ENCODE peak calls at places on chromosomes 13 and 19, in nine cellular contexts. G is AG09319; Y is NCI-H2081; R is kidney tubule cell; M is T47D; A is activated naive CD4-positive, alpha-beta T cell; N is activated CD4-positive, alpha-beta memory T cell treated with anti-CD3 and anti-CD28 coated beads, Interleukin-2, amount 10 ng/mL, durations not matched to agents 7 days and 5 days; I is stimulated activated CD4-positive, alpha-beta T cell treated with anti-CD3 and anti-CD28 coated beads, Interleukin-4, amount 100 ng/mL, for 1 hour; Q is mucosa of gallbladder. U is an unnamed sample.

GRCh38 chr13:51704399-51705306 is 99.3 kb downstream of the DHRS12 start:
- DNase-seq in G (no peak), Y (no peak), R (no peak), M (no peak), A (no peak), N (no peak), I (no peak), Q (no peak), U (no peak)

GRCh38 chr19:4232614-4233281 is 3.4 kb downstream of the EBI3 start:
- DNase-seq in G (no peak), Y (no peak), R (no peak), M (no peak), A (no peak), N (no peak), I (no peak), Q (no peak), U (no peak)

GRCh38 chr13:98200211-98200878 is 23.3 kb upstream of the RNF113B start:
- DNase-seq in G (no peak), Y (no peak), R (no peak), M (no peak), A (no peak), N (no peak), I (no peak), Q (no peak), U (no peak)

GRCh38 chr13:70098669-70099068 is 9.0 kb upstream of the ATXN8OS start:
- DNase-seq in G (no peak), Y (peak), R (peak), M (peak), A (no peak), N (no peak), I (no peak), Q (no peak), U (no peak)

GRCh38 chr19:919157-920050 is 2.3 kb downstream of the KISS1R start:
- DNase-seq in G (no peak), Y (peak), R (peak), M (peak), A (no peak), N (peak), I (peak), Q (no peak), U (no peak)

GRCh38 chr19:35712529-35712909 is 5.3 kb upstream of the KMT2B start:
- DNase-seq in G (no peak), Y (no peak), R (no peak), M (no peak), A (no peak), N (peak), I (peak), Q (no peak), U (no peak)

GRCh38 chr13:75236774-75237173 is 245.2 kb downstream of the TBC1D4 start:
- DNase-seq in G (no peak), Y (no peak), R (no peak), M (no peak), A (no peak), N (no peak), I (no peak), Q (no peak), U (no peak)

GRCh38 chr13:24275041-24275440 is 34.3 kb upstream of the C1QTNF9 start:
- DNase-seq in G (no peak), Y (no peak), R (no peak), M (no peak), A (no peak), N (no peak), I (no peak), Q (no peak), U (no peak)

GRCh38 chr13:112444001-112444311 is 67.8 kb downstream of the SPACA7 start:
- DNase-seq in G (peak), Y (peak), R (peak), M (peak), A (no peak), N (peak), I (peak), Q (peak), U (peak)

GRCh38 chr19:55778331-55778730 is 9.4 kb downstream of the RFPL4AL1 start:
- DNase-seq in G (no peak), Y (no peak), R (no peak), M (no peak), A (no peak), N (no peak), I (no peak), Q (no peak), U (no peak)

GRCh38 chr13:41154042-41154441 is 21.4 kb upstream of the KBTBD6 start:
- DNase-seq in G (no peak), Y (no peak), R (no peak), M (no peak), A (no peak), N (no peak), I (no peak), Q (no peak), U (no peak)

GRCh38 chr13:25945596-25945995 is 106.2 kb downstream of the SHISA2 start:
- DNase-seq in G (no peak), Y (no peak), R (peak), M (no peak), A (no peak), N (no peak), I (no peak), Q (no peak), U (no peak)

GRCh38 chr19:2650515-2650914 is 52.0 kb downstream of the GNG7 start:
- DNase-seq in G (no peak), Y (no peak), R (no peak), M (no peak), A (no peak), N (no peak), I (no peak), Q (no peak), U (no peak)

GRCh38 chr19:16015805-16016173 is 60.5 kb upstream of the TPM4 start:
- DNase-seq in G (no peak), Y (no peak), R (no peak), M (no peak), A (no peak), N (no peak), I (no peak), Q (no peak), U (no peak)

GRCh38 chr19:48624791-48625723 is 5.8 kb downstream of the SPHK2 start:
- DNase-seq in G (no peak), Y (no peak), R (no peak), M (no peak), A (no peak), N (no peak), I (no peak), Q (no peak), U (no peak)

GRCh38 chr19:54077334-54077733 is 3.8 kb downstream of the TARM1 start:
- DNase-seq in G (no peak), Y (no peak), R (no peak), M (no peak), A (no peak), N (no peak), I (no peak), Q (no peak), U (no peak)

GRCh38 chr13:50075619-50076097 is 60.4 kb downstream of the KCNRG start:
- DNase-seq in G (no peak), Y (no peak), R (no peak), M (peak), A (no peak), N (no peak), I (no peak), Q (no peak), U (no peak)

GRCh38 chr19:11024259-11024658 is 63.4 kb downstream of the SMARCA4 start:
- DNase-seq in G (no peak), Y (no peak), R (no peak), M (no peak), A (no peak), N (no peak), I (no peak), Q (no peak), U (no peak)

GRCh38 chr19:7458675-7459074 is 30.2 kb downstream of the PEX11G start:
- DNase-seq in G (no peak), Y (no peak), R (no peak), M (no peak), A (no peak), N (no peak), I (no peak), Q (no peak), U (no peak)

GRCh38 chr19:17515408-17516149 is 4.1 kb downstream of the PGLS start:
- DNase-seq in G (no peak), Y (no peak), R (no peak), M (no peak), A (no peak), N (no peak), I (no peak), Q (no peak), U (no peak)

GRCh38 chr19:801861-802496 is 4.7 kb downstream of the PTBP1 start:
- DNase-seq in G (no peak), Y (no peak), R (peak), M (no peak), A (no peak), N (no peak), I (no peak), Q (peak), U (no peak)

GRCh38 chr19:1183543-1184172 is 9.6 kb upstream of the SBNO2 start:
- DNase-seq in G (no peak), Y (no peak), R (peak), M (peak), A (no peak), N (no peak), I (no peak), Q (peak), U (peak)

GRCh38 chr19:7376151-7376852 is 27.6 kb downstream of the ARHGEF18 start:
- DNase-seq in G (no peak), Y (no peak), R (peak), M (no peak), A (no peak), N (no peak), I (no peak), Q (no peak), U (no peak)

GRCh38 chr19:18999896-19000620 is 33.3 kb downstream of the SUGP2 start:
- DNase-seq in G (no peak), Y (no peak), R (peak), M (peak), A (no peak), N (no peak), I (no peak), Q (no peak), U (no peak)

GRCh38 chr13:32471187-32471922 is 43.4 kb upstream of the N4BP2L1 start:
- DNase-seq in G (no peak), Y (no peak), R (no peak), M (no peak), A (no peak), N (no peak), I (no peak), Q (no peak), U (no peak)

GRCh38 chr13:46369506-46370268 is 17.4 kb downstream of the RUBCNL start:
- DNase-seq in G (no peak), Y (no peak), R (peak), M (no peak), A (no peak), N (no peak), I (no peak), Q (no peak), U (no peak)

GRCh38 chr19:18414504-18415176 is 4.6 kb upstream of the SSBP4 start:
- DNase-seq in G (no peak), Y (no peak), R (no peak), M (peak), A (no peak), N (peak), I (no peak), Q (no peak), U (no peak)

GRCh38 chr13:22357132-22357531 is 686.3 kb downstream of the FGF9 start:
- DNase-seq in G (no peak), Y (no peak), R (peak), M (no peak), A (no peak), N (peak), I (no peak), Q (no peak), U (no peak)

GRCh38 chr13:92802776-92803175 is 423.8 kb upstream of the GPC6 start:
- DNase-seq in G (no peak), Y (no peak), R (peak), M (no peak), A (no peak), N (no peak), I (no peak), Q (no peak), U (no peak)

GRCh38 chr19:6041991-6042421 is 64.1 kb upstream of the RANBP3 start:
- DNase-seq in G (no peak), Y (no peak), R (no peak), M (no peak), A (no peak), N (no peak), I (no peak), Q (peak), U (no peak)

GRCh38 chr13:36965767-36966166 is 33.4 kb downstream of the ALG5 start:
- DNase-seq in G (peak), Y (no peak), R (peak), M (peak), A (no peak), N (no peak), I (no peak), Q (no peak), U (no peak)

GRCh38 chr19:10361569-10362011 is 18.8 kb downstream of the TYK2 start:
- DNase-seq in G (no peak), Y (no peak), R (no peak), M (no peak), A (no peak), N (no peak), I (no peak), Q (no peak), U (no peak)

GRCh38 chr13:40790232-40790631 is 821 bp downstream of the SLC25A15 start:
- DNase-seq in G (no peak), Y (no peak), R (no peak), M (no peak), A (no peak), N (no peak), I (no peak), Q (no peak), U (no peak)

GRCh38 chr13:113997845-113998751 is 24.2 kb upstream of the C13orf46 start:
- DNase-seq in G (peak), Y (no peak), R (no peak), M (no peak), A (no peak), N (no peak), I (no peak), Q (no peak), U (peak)